ENCODE peak calls at places on chromosomes 6 and 20, in five cellular contexts. D is T-helper 22 cell; R is CD4-positive, alpha-beta T cell; Q is hypothalamus; E is CD8-positive, alpha-beta T cell. W is an unnamed sample.

GRCh38 chr6:110874880-110875547 is 429 bp downstream of the AMD1 start:
- DNase-seq in D (peak; percentile 16), E (peak; percentile 60), R (no peak), Q (peak; percentile 57), W (no peak)

GRCh38 chr6:6885521-6886088 is 222.2 kb upstream of the RREB1 start:
- DNase-seq in Q (no peak), R (no peak), D (no peak), E (no peak), W (peak; percentile 61)

GRCh38 chr20:11387189-11387754 is 530.4 kb upstream of the BTBD3 start:
- DNase-seq in E (no peak), R (no peak), Q (no peak), D (no peak), W (no peak)

GRCh38 chr6:89555751-89556150 is 82.8 kb downstream of the LYRM2 start:
- DNase-seq in R (no peak), Q (no peak), D (no peak), E (no peak), W (no peak)

GRCh38 chr20:39458452-39458851 is 496.3 kb downstream of the DHX35 start:
- DNase-seq in Q (no peak), R (no peak), D (no peak), E (no peak), W (no peak)

GRCh38 chr20:49937023-49937929 is 1.1 kb downstream of the RNF114 start:
- DNase-seq in Q (no peak), D (no peak), E (no peak), R (no peak), W (no peak)

GRCh38 chr20:44979090-44979621 is 12.8 kb downstream of the STK4 start:
- DNase-seq in E (peak; percentile 75), D (peak; percentile 69), R (peak; percentile 72), Q (no peak), W (peak; percentile 62)

GRCh38 chr6:89378628-89379027 is 26.1 kb upstream of the UBE2J1 start:
- DNase-seq in D (no peak), Q (no peak), E (no peak), R (no peak), W (no peak)

GRCh38 chr20:46751856-46752255 is 42.4 kb downstream of the SLC2A10 start:
- DNase-seq in Q (no peak), D (no peak), R (no peak), E (no peak), W (no peak)

GRCh38 chr6:15513131-15513771 is 149.6 kb downstream of the DTNBP1 start:
- DNase-seq in Q (no peak), D (no peak), E (no peak), R (no peak), W (no peak)

GRCh38 chr6:75285156-75285639 is 606 bp upstream of the TMEM30A start:
- DNase-seq in R (no peak), E (no peak), D (no peak), Q (no peak), W (no peak)

GRCh38 chr20:62882426-62882825 is 20.8 kb upstream of the TCFL5 start:
- DNase-seq in Q (no peak), D (no peak), R (no peak), E (no peak), W (no peak)

GRCh38 chr6:167668019-167668753 is 158.5 kb upstream of the AFDN start:
- DNase-seq in Q (no peak), R (no peak), D (no peak), E (no peak), W (no peak)

GRCh38 chr20:41632896-41633295 is 14.7 kb upstream of the CHD6 start:
- DNase-seq in E (no peak), Q (no peak), R (no peak), D (no peak), W (no peak)

GRCh38 chr6:12164508-12164770 is 125.7 kb upstream of the EDN1 start:
- DNase-seq in E (no peak), D (no peak), Q (no peak), R (no peak), W (no peak)

GRCh38 chr6:37376078-37376743 is 22.4 kb downstream of the RNF8 start:
- DNase-seq in R (no peak), Q (no peak), D (no peak), E (no peak), W (no peak)

GRCh38 chr6:54074591-54075195 is 36.5 kb upstream of the MLIP start:
- DNase-seq in E (no peak), R (no peak), Q (no peak), D (no peak), W (no peak)

GRCh38 chr6:111710439-111710838 is 104.8 kb upstream of the TRAF3IP2 start:
- DNase-seq in D (no peak), E (no peak), R (no peak), Q (no peak), W (no peak)

GRCh38 chr6:141203902-141204575 is 928.7 kb upstream of the GJE1 start:
- DNase-seq in D (no peak), R (no peak), E (no peak), Q (no peak), W (no peak)

GRCh38 chr6:45714795-45715507 is 300.7 kb downstream of the CLIC5 start:
- DNase-seq in E (peak; percentile 48), R (peak; percentile 37), D (peak; percentile 1), Q (peak; percentile 7), W (peak; percentile 65)

GRCh38 chr6:166614171-166614583 is 12.9 kb downstream of the RPS6KA2 start:
- DNase-seq in Q (no peak), R (no peak), D (no peak), E (no peak), W (no peak)

GRCh38 chr6:149723771-149724417 is 6.0 kb upstream of the LATS1 start:
- DNase-seq in Q (no peak), E (peak; percentile 46), D (peak; percentile 6), R (peak; percentile 38), W (peak; percentile 60)

GRCh38 chr6:148134566-148134965 is 208.1 kb upstream of the SASH1 start:
- DNase-seq in R (no peak), E (no peak), D (no peak), Q (no peak), W (no peak)

GRCh38 chr20:32010666-32011065 is 428 bp downstream of the CCM2L start:
- DNase-seq in E (no peak), R (no peak), D (no peak), Q (no peak), W (no peak)

GRCh38 chr6:118705799-118706481 is 54.5 kb upstream of the CEP85L start:
- DNase-seq in D (no peak), Q (no peak), E (peak; percentile 35), R (no peak), W (no peak)

GRCh38 chr6:4870821-4871494 is 94.8 kb downstream of the CDYL start:
- DNase-seq in R (no peak), E (no peak), D (no peak), Q (no peak), W (no peak)

GRCh38 chr6:44049163-44049988 is 77.9 kb downstream of the MRPL14 start:
- DNase-seq in Q (no peak), R (no peak), D (no peak), E (no peak), W (no peak)

GRCh38 chr20:34090645-34091044 is 21.4 kb downstream of the EIF2S2 start:
- DNase-seq in Q (no peak), D (no peak), R (no peak), E (no peak), W (no peak)

GRCh38 chr6:52596371-52597028 is 19.6 kb upstream of the TRAM2 start:
- DNase-seq in E (no peak), Q (no peak), R (no peak), D (no peak), W (no peak)